ENCODE peak calls at places on chromosomes 11 and 22, in ten cellular contexts. M, N, B, E, F, Z, T, W, S and R are unnamed samples.

GRCh38 chr22:33720166-33720878 is 200.0 kb downstream of the LARGE1 start:
- DNase-seq in S (no peak), Z (no peak), B (no peak), N (no peak), W (no peak), E (no peak), F (no peak), T (no peak), M (no peak), R (no peak)

GRCh38 chr11:45906965-45907591 is at the start of gene FREY1:
- DNase-seq in Z (no peak), E (no peak), W (no peak), F (no peak), S (no peak), T (peak; percentile 12), N (no peak), B (no peak), M (no peak), R (no peak)

GRCh38 chr11:57474751-57475115 is 14.4 kb downstream of the RTN4RL2 start:
- DNase-seq in N (no peak), M (no peak), W (no peak), E (no peak), S (no peak), B (no peak), T (no peak), F (no peak), Z (no peak), R (no peak)

GRCh38 chr11:130156108-130157022 is 3.2 kb upstream of the ST14 start:
- DNase-seq in T (peak; percentile 56), F (no peak), N (peak; percentile 40), S (no peak), W (no peak), M (peak; percentile 75), B (no peak), E (no peak), Z (no peak), R (no peak)

GRCh38 chr11:27124514-27125264 is 84.1 kb downstream of the BBOX1 start:
- DNase-seq in W (no peak), N (peak; percentile 29), F (no peak), E (no peak), T (peak; percentile 69), Z (no peak), M (no peak), B (no peak), S (no peak), R (no peak)

GRCh38 chr11:20658135-20658534 is 11.3 kb upstream of the NELL1 start:
- DNase-seq in Z (no peak), W (no peak), N (no peak), E (no peak), S (no peak), B (no peak), M (no peak), T (no peak), F (no peak), R (no peak)

GRCh38 chr22:30406400-30406799 is 9.6 kb downstream of the SEC14L2 start:
- DNase-seq in M (no peak), E (no peak), W (no peak), N (no peak), S (no peak), F (no peak), B (no peak), Z (no peak), T (no peak), R (no peak)

GRCh38 chr11:123653997-123654565 is 343 bp downstream of the SCN3B start:
- DNase-seq in S (peak; percentile 58), M (peak; percentile 71), Z (no peak), B (no peak), W (peak; percentile 24), F (peak; percentile 89), T (peak; percentile 44), E (no peak), N (peak; percentile 52), R (peak; percentile 1)

GRCh38 chr22:22099833-22100812 is 117.5 kb upstream of the TOP3B start:
- DNase-seq in B (no peak), T (peak; percentile 44), Z (no peak), F (no peak), N (no peak), E (peak; percentile 32), M (no peak), W (no peak), S (no peak), R (no peak)

GRCh38 chr11:31959711-31960110 is 131.2 kb upstream of the RCN1 start:
- DNase-seq in W (no peak), M (no peak), Z (no peak), N (peak; percentile 43), E (no peak), T (peak; percentile 19), F (no peak), S (no peak), B (no peak), R (no peak)

GRCh38 chr11:27255447-27255828 is 107.6 kb downstream of the CCDC34 start:
- DNase-seq in N (peak; percentile 19), W (no peak), T (peak; percentile 62), M (no peak), B (no peak), E (no peak), Z (no peak), F (no peak), S (no peak), R (peak; percentile 54)

GRCh38 chr11:17719028-17719939 is at the start of gene MYOD1:
- DNase-seq in M (no peak), E (no peak), Z (no peak), F (no peak), T (peak; percentile 14), W (no peak), N (no peak), S (peak; percentile 85), B (no peak), R (no peak)
- TF ChIP-seq CTCF in M (no peak), E (no peak), Z (no peak), F (no peak), T (no peak), W (no peak), N (no peak), S (peak; percentile 12), B (no peak), R (no peak)

DNA sequence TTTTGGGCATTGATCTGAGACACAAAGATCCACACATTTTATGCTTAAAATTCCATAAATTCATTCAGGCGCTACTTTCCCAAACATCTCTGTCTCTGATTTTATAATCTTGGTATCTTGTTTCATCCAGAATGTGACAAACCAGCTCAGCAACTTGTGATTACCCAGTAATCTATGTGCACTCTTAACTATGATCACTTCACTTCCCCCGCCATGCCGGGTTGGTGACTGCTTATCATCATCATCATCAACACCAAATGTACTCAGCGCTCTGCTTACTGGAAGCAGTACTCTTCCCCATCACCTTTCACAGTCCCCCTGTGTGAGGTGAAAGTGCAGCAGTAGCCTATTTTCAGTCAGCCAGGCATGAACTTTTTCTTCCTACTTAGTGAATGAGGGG is 15.2 kb upstream of the MMP7 start:
- DNase-seq in T (no peak), S (no peak), W (no peak), B (no peak), M (no peak), F (no peak), E (no peak), Z (no peak), N (no peak), R (no peak)
- H3K4me3 ChIP-seq in T (no peak overlapping the region), S (no peak overlapping the region), W (no peak overlapping the region), B (no peak overlapping the region), M (no peak overlapping the region), F (no peak overlapping the region), E (no peak overlapping the region), Z (no peak overlapping the region), N (no peak overlapping the region), R (no peak overlapping the region)

DNA sequence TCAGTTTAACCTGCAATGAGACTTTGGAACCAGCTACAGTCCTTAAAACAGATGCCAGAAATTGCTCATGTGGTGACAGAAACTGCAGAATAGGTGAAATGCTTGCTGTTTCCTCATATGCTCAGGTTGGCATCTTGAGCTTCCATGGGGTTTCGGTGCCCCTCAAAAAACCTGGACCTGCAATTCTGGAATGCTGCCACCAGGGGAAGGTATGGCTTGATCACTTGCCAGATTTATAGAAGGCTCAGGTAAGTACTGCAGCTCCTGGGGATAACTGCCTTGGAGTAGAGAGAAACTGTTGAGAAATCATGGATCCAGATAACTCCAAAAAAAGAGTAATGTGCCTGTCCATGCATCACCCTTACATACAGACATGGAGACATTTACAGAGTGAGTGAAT is 113.0 kb downstream of the CTTN start:
- DNase-seq in Z (no peak), W (no peak), S (no peak), B (no peak), F (no peak), T (no peak), E (no peak), N (no peak), M (no peak), R (no peak)
- TF ChIP-seq CTCF in Z (no peak), W (no peak), S (no peak), B (no peak), F (no peak), T (no peak), E (peak; percentile 47), N (peak; percentile 35), M (no peak), R (no peak)

GRCh38 chr11:64208796-64209562 is 2.5 kb downstream of the FERMT3 start:
- DNase-seq in W (no peak), M (peak; percentile 63), N (no peak), S (no peak), Z (no peak), T (no peak), E (no peak), B (no peak), F (no peak), R (no peak)

GRCh38 chr11:64206457-64207246 is at the start of gene FERMT3:
- DNase-seq in T (no peak), Z (no peak), N (no peak), B (no peak), F (peak; percentile 90), M (peak; percentile 88), E (no peak), W (peak; percentile 81), S (peak; percentile 67), R (no peak)

GRCh38 chr11:64207247-64208085 is 945 bp downstream of the FERMT3 start:
- DNase-seq in Z (peak; percentile 55), E (no peak), W (peak; percentile 85), F (peak; percentile 93), B (peak; percentile 79), T (peak; percentile 90), M (peak; percentile 83), S (peak; percentile 81), N (no peak), R (no peak)

GRCh38 chr11:64209563-64209843 is 3.0 kb downstream of the FERMT3 start:
- DNase-seq in F (no peak), E (no peak), N (no peak), T (no peak), Z (no peak), B (no peak), W (no peak), S (no peak), M (peak; percentile 65), R (no peak)

DNA sequence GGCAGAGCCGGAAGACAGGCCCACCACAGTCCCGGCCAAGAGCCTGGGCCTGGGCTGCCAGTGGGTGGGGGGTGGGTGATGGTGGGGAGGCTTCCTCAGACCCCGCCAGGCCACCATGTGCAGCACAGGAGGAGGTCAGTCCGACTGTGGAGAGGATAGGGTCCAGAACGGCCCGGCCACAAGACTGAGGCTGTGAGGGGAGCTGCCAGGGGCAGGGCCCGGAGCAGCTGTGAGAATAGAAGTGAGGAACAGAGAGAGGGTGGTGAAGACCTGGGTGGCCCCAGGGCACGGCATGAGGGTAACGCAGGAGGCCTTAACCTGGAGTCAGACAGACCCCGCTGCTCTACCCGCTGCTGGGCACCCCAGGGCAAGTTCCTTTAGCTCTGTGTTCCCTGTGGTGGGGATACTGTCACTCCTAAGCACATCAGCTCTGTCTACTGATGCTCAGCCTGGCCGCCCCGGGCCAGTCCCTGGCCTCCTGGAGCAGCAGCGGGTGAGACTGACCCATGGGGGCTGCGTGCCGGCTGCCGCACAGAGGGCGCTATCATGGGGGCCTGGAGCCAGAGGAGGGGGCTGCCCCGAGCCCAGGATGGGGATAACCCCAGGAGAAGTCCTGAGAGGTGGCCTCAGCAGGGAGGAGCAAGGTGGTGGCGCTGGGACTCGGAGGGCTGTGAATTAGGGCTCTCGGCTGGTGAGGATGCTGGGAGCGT is 1.7 kb downstream of the FERMT3 start:
- DNase-seq in B (no peak), E (no peak), Z (no peak), S (no peak), N (no peak), W (no peak), F (peak; percentile 78), T (no peak), M (no peak), R (no peak)
- H3K4me3 ChIP-seq in B (peak overlapping the region; percentile 36), E (no peak overlapping the region), Z (no peak overlapping the region), S (peak overlapping the region; percentile 58), N (no peak overlapping the region), W (peak overlapping the region; percentile 70), F (no peak overlapping the region), T (peak overlapping the region; percentile 30), M (peak overlapping the region; percentile 54), R (no peak overlapping the region)